ENCODE peak calls at places on chromosomes 6 and 20, in four cellular contexts. T is astrocyte, V is K562, K is H9. F is an unnamed sample. For H3K4me1, the result is how much of the 10 kb centered on the place peaks cover.

GRCh38 chr20:7938058-7938457 is 2.2 kb downstream of the HAO1 start:
- DNase-seq in T (no peak), K (no peak), V (no peak), F (peak)

GRCh38 chr20:47353697-47354387 is 2.7 kb downstream of the ZMYND8 start:
- DNase-seq in V (no peak), T (peak), K (no peak), F (peak)

GRCh38 chr6:81772741-81773140 is 20.3 kb upstream of the TENT5A start:
- DNase-seq in K (no peak), V (no peak), T (peak), F (peak)

GRCh38 chr6:170042086-170042485 is 248.8 kb downstream of the DLL1 start:
- DNase-seq in K (no peak), V (no peak), T (no peak), F (no peak)

GRCh38 chr6:5389086-5389745 is 127.9 kb downstream of the FARS2 start:
- DNase-seq in V (no peak), T (no peak), K (no peak), F (peak)

GRCh38 chr6:3751019-3751729 is at the start of gene PXDC1:
- DNase-seq in T (no peak), K (peak), V (no peak), F (peak)

GRCh38 chr6:145290122-145290521 is 445.2 kb downstream of the EPM2A start:
- DNase-seq in V (no peak), T (no peak), K (no peak), F (no peak)

GRCh38 chr6:20755631-20756030 is 221.4 kb downstream of the CDKAL1 start:
- DNase-seq in T (no peak), V (no peak), K (no peak), F (peak)

GRCh38 chr6:14147891-14148290 is 30.3 kb downstream of the CD83 start:
- DNase-seq in T (no peak), V (no peak), K (no peak), F (no peak)

GRCh38 chr20:14790771-14791517 is 453.5 kb upstream of the FLRT3 start:
- DNase-seq in T (peak), K (no peak), V (no peak), F (peak)

GRCh38 chr6:111830003-111830402 is 43.2 kb downstream of the FYN start:
- DNase-seq in V (no peak), K (no peak), T (peak), F (peak)

GRCh38 chr20:19275630-19276071 is 63.2 kb downstream of the SLC24A3 start:
- DNase-seq in T (no peak), K (no peak), V (no peak), F (peak)

GRCh38 chr6:95599691-95600090 is 22.4 kb downstream of the MANEA start:
- DNase-seq in T (no peak), V (no peak), K (no peak), F (no peak)

GRCh38 chr6:167136376-167136775 is 13.5 kb downstream of the CCR6 start:
- DNase-seq in V (no peak), T (no peak), K (no peak), F (no peak)

GRCh38 chr20:51084598-51084997 is 61.7 kb upstream of the KCNG1 start:
- DNase-seq in T (no peak), K (no peak), V (no peak), F (no peak)

GRCh38 chr6:89976141-89977020 is 82.1 kb downstream of the GJA10 start:
- DNase-seq in T (no peak), V (no peak), K (no peak), F (no peak)

GRCh38 chr20:37880726-37881591 is 22.0 kb upstream of the VSTM2L start:
- DNase-seq in K (no peak), V (peak), T (no peak), F (peak)

GRCh38 chr6:14129572-14129971 is 12.0 kb downstream of the CD83 start:
- DNase-seq in T (peak), V (peak), K (peak), F (peak)

GRCh38 chr6:71473908-71474307 is 185.3 kb downstream of the OGFRL1 start:
- DNase-seq in V (no peak), T (peak), K (no peak), F (peak)

GRCh38 chr6:166007349-166008263 is 160.0 kb downstream of the TBXT start:
- DNase-seq in K (no peak), V (no peak), T (peak), F (peak)

GRCh38 chr6:121851056-121851455 is 415.6 kb downstream of the GJA1 start:
- DNase-seq in T (no peak), V (no peak), K (peak), F (peak)

GRCh38 chr6:7262746-7263335 is 50.2 kb downstream of the SSR1 start:
- DNase-seq in K (no peak), V (no peak), T (no peak), F (no peak)

GRCh38 chr6:98828210-98828798 is 6.1 kb upstream of the POU3F2 start:
- DNase-seq in K (no peak), V (no peak), T (no peak), F (no peak)

GRCh38 chr20:5885866-5886265 is 64.5 kb downstream of the TRMT6 start:
- DNase-seq in V (no peak), K (no peak), T (no peak), F (no peak)

GRCh38 chr20:25529295-25529951 is 55.9 kb downstream of the NINL start:
- DNase-seq in K (no peak), T (no peak), V (no peak), F (no peak)

GRCh38 chr6:108170607-108171290 is 4.9 kb downstream of the NR2E1 start:
- DNase-seq in K (no peak), V (no peak), T (no peak), F (no peak)

GRCh38 chr20:15818651-15819071 is 754.6 kb downstream of the KIF16B start:
- DNase-seq in V (no peak), T (no peak), K (no peak), F (no peak)

GRCh38 chr6:89562114-89562815 is 76.3 kb downstream of the LYRM2 start:
- DNase-seq in T (no peak), V (no peak), K (no peak), F (peak)

GRCh38 chr20:35020108-35021031 is 64.7 kb downstream of the MYH7B start:
- DNase-seq in K (no peak), V (no peak), T (no peak), F (no peak)

GRCh38 chr6:82365011-82365751 is 1.6 kb downstream of the TPBG start:
- DNase-seq in T (peak), K (peak), V (no peak), F (peak)

GRCh38 chr6:38493929-38494547 is 145.7 kb downstream of the BTBD9 start:
- DNase-seq in K (peak), V (peak), T (peak), F (peak)

GRCh38 chr6:134683783-134684765 is 265.8 kb downstream of the ALDH8A1 start:
- DNase-seq in K (no peak), V (no peak), T (peak), F (peak)

GRCh38 chr6:101080597-101080996 is 199.5 kb upstream of the ASCC3 start:
- DNase-seq in T (peak), V (no peak), K (no peak), F (peak)

GRCh38 chr6:36469148-36469661 is 26.4 kb downstream of the KCTD20 start:
- DNase-seq in T (no peak), V (no peak), K (no peak), F (no peak)

GRCh38 chr6:143232849-143233248 is 172.2 kb downstream of the AIG1 start:
- DNase-seq in V (peak), K (peak), T (no peak), F (peak)

GRCh38 chr6:156434795-156435190 is 342.4 kb upstream of the ARID1B start:
- DNase-seq in T (no peak), V (no peak), K (no peak), F (no peak)

GRCh38 chr6:56552212-56553130 is 90.2 kb downstream of the DST start:
- DNase-seq in T (peak), K (no peak), V (no peak), F (peak)

GRCh38 chr6:159951772-159952171 is 17.1 kb upstream of the IGF2R start:
- DNase-seq in K (no peak), V (no peak), T (no peak), F (no peak)

GRCh38 chr20:48098099-48098498 is 312.8 kb upstream of the SULF2 start:
- DNase-seq in T (no peak), K (no peak), V (peak), F (peak)

GRCh38 chr6:122709922-122710512 is 69.5 kb upstream of the FABP7 start:
- DNase-seq in K (no peak), V (no peak), T (no peak), F (no peak)

DNA sequence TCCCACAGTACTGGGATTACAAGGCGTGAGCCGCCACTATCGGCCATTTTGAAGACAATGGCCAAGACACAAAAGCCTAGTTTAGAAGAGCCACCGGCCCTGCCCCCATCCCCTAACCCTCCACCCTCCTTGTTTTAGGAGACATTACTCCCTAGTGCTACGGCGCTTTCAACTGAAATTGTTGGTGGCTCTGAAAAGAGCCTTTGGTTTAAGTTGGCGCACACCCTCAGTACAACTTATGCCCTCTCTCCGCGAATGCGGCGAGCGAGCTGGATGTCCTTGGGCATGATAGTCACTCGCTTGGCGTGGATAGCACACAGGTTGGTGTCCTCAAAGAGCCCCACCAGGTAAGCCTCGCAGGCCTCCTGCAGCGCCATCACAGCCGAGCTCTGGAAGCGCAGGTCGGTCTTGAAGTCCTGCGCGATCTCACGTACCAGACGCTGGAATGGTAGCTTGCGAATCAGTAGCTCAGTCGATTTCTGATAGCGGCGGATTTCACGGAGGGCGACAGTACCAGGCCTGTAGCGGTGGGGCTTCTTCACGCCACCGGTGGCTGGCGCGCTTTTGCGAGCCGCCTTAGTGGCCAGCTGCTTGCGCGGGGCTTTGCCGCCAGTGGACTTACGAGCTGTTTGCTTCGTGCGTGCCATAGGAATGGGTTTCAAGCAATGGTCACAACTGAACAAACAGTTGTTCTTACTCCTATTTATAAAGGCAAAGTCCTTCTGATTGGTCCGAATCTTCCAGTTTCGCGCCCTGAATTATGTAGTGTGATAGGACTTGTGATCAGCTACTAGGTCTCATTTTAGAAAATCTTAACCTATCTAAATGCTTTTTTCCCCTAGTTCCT is 114.8 kb upstream of the BTN3A2 start:
- DNase-seq in V (peak), T (peak), K (peak), F (peak)
- H3K9ac ChIP-seq in V (peak), T (peak), K (peak), F (peak)

GRCh38 chr20:63572788-63573738 is 976 bp downstream of the HELZ2 start:
- DNase-seq in K (peak), V (peak), T (no peak), F (peak)
- H3K4me1 ChIP-seq in K (under half), V (half or more), T (under half), F (under half)

DNA sequence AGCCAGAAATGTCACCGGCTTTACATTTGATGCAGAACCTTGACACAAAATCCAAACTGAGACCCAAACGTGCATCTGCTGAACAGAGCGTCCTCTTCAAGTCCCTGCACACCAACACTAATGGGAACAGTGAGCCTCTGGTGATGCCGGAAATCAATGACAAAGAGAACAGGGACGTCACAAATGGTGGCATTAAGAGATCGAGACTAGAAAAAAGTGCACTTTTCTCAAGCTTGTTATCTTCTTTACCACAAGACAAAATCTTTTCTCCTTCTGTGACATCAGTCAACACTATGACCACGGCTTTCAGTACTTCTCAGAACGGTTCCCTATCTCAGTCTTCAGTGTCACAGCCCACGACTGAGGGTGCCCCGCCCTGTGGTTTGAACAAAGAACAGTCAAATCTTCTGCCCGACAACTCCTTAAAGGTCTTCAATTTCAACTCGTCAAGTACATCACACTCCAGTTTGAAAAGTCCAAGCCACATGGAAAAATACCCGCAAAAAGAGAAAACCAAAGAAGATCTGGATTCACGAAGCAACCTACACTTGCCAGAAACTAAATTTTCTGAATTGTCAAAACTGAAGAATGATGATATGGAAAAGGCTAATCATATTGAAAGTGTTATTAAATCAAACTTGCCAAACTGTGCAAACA is 108.5 kb downstream of the RTN4IP1 start:
- DNase-seq in V (peak), K (no peak), T (no peak), F (no peak)
- H3K9ac ChIP-seq in V (no peak), K (no peak), T (no peak), F (no peak)

GRCh38 chr20:31720486-31721407 is 1.9 kb downstream of the BCL2L1 start:
- DNase-seq in K (no peak), T (no peak), V (no peak), F (no peak)
- H3K4me1 ChIP-seq in K (under half), T (half or more), V (under half), F (half or more)

GRCh38 chr6:137106183-137106582 is 61.4 kb upstream of the IL20RA start:
- DNase-seq in K (no peak), V (no peak), T (no peak), F (no peak)

GRCh38 chr6:137102050-137102848 is 57.5 kb upstream of the IL20RA start:
- DNase-seq in K (no peak), V (no peak), T (no peak), F (no peak)

GRCh38 chr6:137105375-137105774 is 60.6 kb upstream of the IL20RA start:
- DNase-seq in V (no peak), K (no peak), T (no peak), F (no peak)

GRCh38 chr6:137102851-137103492 is 58.2 kb upstream of the IL20RA start:
- DNase-seq in T (no peak), K (no peak), V (no peak), F (no peak)

GRCh38 chr6:137104926-137105325 is 60.2 kb upstream of the IL20RA start:
- DNase-seq in V (no peak), T (no peak), K (no peak), F (no peak)
- H3K9ac ChIP-seq in V (no peak), T (no peak), K (no peak), F (no peak)

F was measured in GM23248.